ENCODE peak calls at places on chromosomes 1 and 21, in eight cellular contexts. W is stromal cell of bone marrow; K is AG08395; U is stimulated activated CD8-positive, alpha-beta memory T cell treated with anti-CD3 and anti-CD28 coated beads, Interleukin-7, amount 100 ng/mL, for 1 hour; A is Caco-2; Z is lower leg skin; M is OCI-M1; P is neural crest cell. H is an unnamed sample.

GRCh38 chr1:45400049-45400448 is 59.8 kb upstream of the MUTYH start:
- DNase-seq in K (no peak), M (no peak), P (no peak), A (peak), U (no peak), W (no peak), Z (no peak), H (peak)

GRCh38 chr1:5425304-5425703 is 566.9 kb downstream of the NPHP4 start:
- DNase-seq in P (no peak), U (no peak), K (no peak), Z (no peak), M (no peak), A (no peak), W (no peak), H (no peak)

GRCh38 chr1:178993559-178993958 is 32.1 kb upstream of the FAM20B start:
- DNase-seq in A (no peak), W (no peak), M (no peak), Z (no peak), P (no peak), K (no peak), U (no peak), H (no peak)

GRCh38 chr1:193614817-193615216 is 428.4 kb upstream of the B3GALT2 start:
- DNase-seq in U (no peak), M (peak), Z (no peak), A (no peak), W (no peak), P (no peak), K (no peak), H (no peak)

GRCh38 chr1:243421784-243422183 is 165.9 kb downstream of the SDCCAG8 start:
- DNase-seq in M (peak), Z (no peak), W (peak), A (no peak), P (no peak), U (peak), K (peak), H (no peak)

GRCh38 chr1:244052011-244052727 is 1.1 kb downstream of the ZBTB18 start:
- DNase-seq in Z (peak), M (peak), A (no peak), U (no peak), P (no peak), K (no peak), W (no peak), H (no peak)

GRCh38 chr1:226568077-226568831 is 19.7 kb downstream of the STUM start:
- DNase-seq in P (no peak), M (peak), W (no peak), K (peak), U (no peak), Z (no peak), A (no peak), H (no peak)

GRCh38 chr1:117368116-117369108 is 1.2 kb downstream of the MAN1A2 start:
- DNase-seq in Z (no peak), W (no peak), K (no peak), U (no peak), A (no peak), P (no peak), M (peak), H (no peak)

GRCh38 chr21:34968414-34969333 is 80.4 kb downstream of the RUNX1 start:
- DNase-seq in P (no peak), W (no peak), K (no peak), A (no peak), U (no peak), M (no peak), Z (no peak), H (no peak)

GRCh38 chr1:227547604-227548397 is 15.6 kb upstream of the ZNF678 start:
- DNase-seq in Z (no peak), U (no peak), K (no peak), W (no peak), M (no peak), P (no peak), A (no peak), H (no peak)

GRCh38 chr1:38300616-38301015 is 254.0 kb upstream of the POU3F1 start:
- DNase-seq in U (no peak), K (no peak), Z (no peak), A (no peak), P (no peak), W (no peak), M (no peak), H (no peak)

GRCh38 chr1:32766328-32766972 is 50.7 kb downstream of the YARS1 start:
- DNase-seq in A (no peak), W (no peak), Z (no peak), P (no peak), U (no peak), K (no peak), M (no peak), H (peak)